ENCODE peak calls at places on chromosomes 5 and 9, in five cellular contexts. P is spleen, I is IMR-90, T is A549, E is HCT116. L is an unnamed sample.

GRCh38 chr5:147918899-147919298 is 12.6 kb upstream of the C5orf46 start:
- DNase-seq in T (no peak), P (no peak), I (no peak), E (no peak), L (no peak)

GRCh38 chr5:172841-173251 is 18.4 kb upstream of the LRRC14B start:
- DNase-seq in E (no peak), P (peak; percentile 45), T (no peak), I (no peak), L (no peak)

GRCh38 chr5:13478831-13479465 is 465.5 kb downstream of the DNAH5 start:
- DNase-seq in I (peak; percentile 46), P (no peak), E (no peak), T (peak; percentile 50), L (peak; percentile 56)

GRCh38 chr5:151660616-151661015 is 26.1 kb downstream of the SPARC start:
- DNase-seq in P (no peak), I (peak; percentile 84), T (no peak), E (no peak), L (no peak)

GRCh38 chr9:89496645-89497044 is 1.3 kb downstream of the SEMA4D start:
- DNase-seq in I (no peak), E (no peak), P (peak; percentile 87), T (no peak), L (no peak)

GRCh38 chr9:93071464-93071863 is 13.0 kb downstream of the SUSD3 start:
- DNase-seq in T (peak; percentile 57), I (peak; percentile 18), P (no peak), E (peak; percentile 48), L (peak; percentile 5)

GRCh38 chr9:94866770-94867169 is 140.3 kb downstream of the AOPEP start:
- DNase-seq in T (no peak), P (no peak), E (no peak), I (peak; percentile 33), L (no peak)

GRCh38 chr5:151682751-151683331 is 3.9 kb downstream of the SPARC start:
- DNase-seq in T (no peak), P (no peak), E (no peak), I (peak; percentile 43), L (peak; percentile 27)

GRCh38 chr9:96382175-96382574 is 1.3 kb downstream of the SLC35D2 start:
- DNase-seq in E (peak; percentile 35), T (no peak), P (no peak), I (peak; percentile 45), L (no peak)

GRCh38 chr5:73625314-73625904 is 587 bp upstream of the ARHGEF28 start:
- DNase-seq in I (peak; percentile 10), P (no peak), E (no peak), T (no peak), L (peak; percentile 70)

GRCh38 chr9:84846501-84847323 is 177.2 kb downstream of the NTRK2 start:
- DNase-seq in I (no peak), T (no peak), P (no peak), E (no peak), L (no peak)

GRCh38 chr9:133821606-133822438 is 83.7 kb upstream of the SARDH start:
- DNase-seq in E (no peak), T (no peak), I (peak; percentile 40), P (no peak), L (no peak)

GRCh38 chr9:129172816-129173215 is 5.2 kb downstream of the IER5L start:
- DNase-seq in I (no peak), E (no peak), T (no peak), P (no peak), L (no peak)

GRCh38 chr5:4042311-4042710 is 446.7 kb downstream of the IRX1 start:
- DNase-seq in P (no peak), T (no peak), E (no peak), I (no peak), L (no peak)

GRCh38 chr5:149853701-149854100 is 90.9 kb downstream of the PDE6A start:
- DNase-seq in E (no peak), P (peak; percentile 31), T (no peak), I (no peak), L (no peak)

GRCh38 chr5:38347040-38347763 is 88.8 kb downstream of the EGFLAM start:
- DNase-seq in E (no peak), T (peak; percentile 28), I (no peak), P (no peak), L (no peak)

GRCh38 chr9:89387970-89388867 is 69.9 kb downstream of the SECISBP2 start:
- DNase-seq in P (peak; percentile 91), T (peak; percentile 23), I (peak; percentile 82), E (no peak), L (no peak)

GRCh38 chr5:127833999-127834953 is 131.1 kb downstream of the CCDC192 start:
- DNase-seq in I (no peak), E (no peak), P (no peak), T (peak; percentile 40), L (no peak)

GRCh38 chr5:6504677-6505414 is 56.2 kb downstream of the UBE2QL1 start:
- DNase-seq in I (peak; percentile 15), T (peak; percentile 11), E (no peak), P (no peak), L (no peak)

GRCh38 chr5:36147681-36148080 is 4.0 kb downstream of the LMBRD2 start:
- DNase-seq in E (no peak), I (peak; percentile 7), T (no peak), P (no peak), L (peak; percentile 25)

GRCh38 chr5:151047814-151048425 is 27.5 kb downstream of the GPX3 start:
- DNase-seq in E (no peak), T (peak; percentile 28), I (no peak), P (no peak), L (no peak)

GRCh38 chr9:9919174-9919573 is 693.6 kb downstream of the PTPRD start:
- DNase-seq in T (no peak), E (no peak), P (no peak), I (no peak), L (no peak)

GRCh38 chr9:36136277-36136893 is at the start of gene GLIPR2:
- DNase-seq in P (peak; percentile 97), T (peak; percentile 49), E (peak; percentile 26), I (peak; percentile 65), L (peak; percentile 55)

GRCh38 chr5:81022688-81023084 is 62.5 kb downstream of the RASGRF2 start:
- DNase-seq in P (no peak), I (no peak), E (no peak), T (no peak), L (no peak)

GRCh38 chr9:128026255-128027165 is 40.6 kb downstream of the NAIF1 start:
- DNase-seq in E (no peak), P (peak; percentile 91), T (peak; percentile 42), I (no peak), L (peak; percentile 11)

GRCh38 chr5:175680020-175680419 is 22.1 kb downstream of the HRH2 start:
- DNase-seq in E (no peak), T (no peak), P (peak; percentile 47), I (no peak), L (no peak)

GRCh38 chr9:126276056-126276728 is 50.4 kb upstream of the MVB12B start:
- DNase-seq in E (no peak), I (no peak), P (no peak), T (no peak), L (no peak)

GRCh38 chr9:134182554-134183219 is 18.3 kb upstream of the RNU6ATAC start:
- DNase-seq in P (peak; percentile 21), T (peak; percentile 29), I (peak; percentile 26), E (peak; percentile 16), L (peak; percentile 28)

GRCh38 chr9:136945333-136946227 is 537 bp downstream of the C8G start:
- DNase-seq in I (no peak), T (no peak), P (peak; percentile 87), E (no peak), L (no peak)
- TF ChIP-seq POLR2A in I (no peak), T (no peak), P (no peak), E (no peak), L (no peak)

GRCh38 chr5:34656001-34656699 is at the start of gene RAI14:
- DNase-seq in E (peak; percentile 23), I (peak; percentile 85), T (peak; percentile 81), P (peak; percentile 88), L (peak; percentile 93)
- TF ChIP-seq POLR2A in E (no peak), I (peak; percentile 72), T (peak; percentile 50), P (peak; percentile 9), L (peak; percentile 87)

DNA sequence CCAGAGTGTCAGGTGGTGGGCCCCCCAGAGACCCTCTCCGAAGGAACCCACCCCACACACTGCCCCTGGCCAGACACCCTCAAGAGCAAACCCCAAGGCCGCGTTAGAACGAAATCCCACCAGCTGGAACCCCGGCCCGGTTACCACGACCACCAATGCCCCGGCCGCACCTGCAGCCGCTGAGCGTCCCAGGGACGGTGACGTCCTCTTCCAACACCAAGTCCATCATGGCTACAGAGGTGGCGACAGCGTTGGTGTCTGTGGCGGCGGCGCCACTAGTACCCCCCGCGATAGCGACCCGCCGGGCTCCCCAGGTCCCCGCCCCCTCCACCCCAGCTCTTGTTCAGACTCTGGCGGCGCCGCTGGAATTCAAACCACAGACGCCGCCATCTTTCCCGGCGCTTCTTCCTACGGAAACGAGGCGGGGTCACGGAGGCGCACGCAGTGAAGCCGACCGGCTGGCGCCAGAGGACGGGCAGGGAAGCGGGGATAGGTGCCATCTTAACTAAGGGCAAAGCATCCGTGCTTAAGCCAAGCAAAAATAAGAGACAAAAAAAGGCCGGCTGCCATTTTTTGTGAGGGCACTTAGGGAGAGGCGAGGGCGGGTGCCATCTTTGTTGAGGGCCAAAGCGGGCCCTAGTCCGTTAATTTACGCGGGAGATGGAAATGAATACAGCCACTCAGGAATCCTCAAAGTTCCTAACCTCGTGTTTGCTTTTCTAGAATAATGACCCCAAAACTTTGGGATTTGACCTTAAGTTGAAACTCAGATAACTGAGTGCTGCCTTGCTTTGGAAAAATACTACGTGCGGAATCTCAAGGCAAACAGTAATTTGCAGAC is at the start of gene CDK5RAP2:
- DNase-seq in T (peak; percentile 98), I (peak; percentile 98), P (peak; percentile 98), E (peak; percentile 96), L (peak; percentile 98)
- TF ChIP-seq POLR2A in T (no peak), I (peak; percentile 63), P (no peak), E (no peak), L (no peak)

GRCh38 chr5:43066799-43067741 is 27.0 kb upstream of the ANXA2R start:
- DNase-seq in P (peak; percentile 93), E (peak; percentile 85), I (peak; percentile 91), T (peak; percentile 93), L (peak; percentile 91)

GRCh38 chr5:43063731-43064171 is 23.6 kb upstream of the ANXA2R start:
- DNase-seq in I (no peak), P (peak; percentile 80), E (no peak), T (peak; percentile 76), L (peak; percentile 4)

GRCh38 chr5:43065384-43066230 is 25.5 kb upstream of the ANXA2R start:
- DNase-seq in T (peak; percentile 64), I (peak; percentile 50), E (no peak), P (peak; percentile 89), L (peak; percentile 66)

GRCh38 chr5:43068037-43068436 is 27.9 kb upstream of the ANXA2R start:
- DNase-seq in E (no peak), P (no peak), T (no peak), I (no peak), L (no peak)

GRCh38 chr5:43066231-43066798 is 26.2 kb upstream of the ANXA2R start:
- DNase-seq in I (peak; percentile 69), P (peak; percentile 96), T (peak; percentile 78), E (peak; percentile 42), L (peak; percentile 76)
- TF ChIP-seq POLR2A in I (peak; percentile 59), P (peak; percentile 38), T (peak; percentile 44), E (no peak), L (peak; percentile 8)

DNA sequence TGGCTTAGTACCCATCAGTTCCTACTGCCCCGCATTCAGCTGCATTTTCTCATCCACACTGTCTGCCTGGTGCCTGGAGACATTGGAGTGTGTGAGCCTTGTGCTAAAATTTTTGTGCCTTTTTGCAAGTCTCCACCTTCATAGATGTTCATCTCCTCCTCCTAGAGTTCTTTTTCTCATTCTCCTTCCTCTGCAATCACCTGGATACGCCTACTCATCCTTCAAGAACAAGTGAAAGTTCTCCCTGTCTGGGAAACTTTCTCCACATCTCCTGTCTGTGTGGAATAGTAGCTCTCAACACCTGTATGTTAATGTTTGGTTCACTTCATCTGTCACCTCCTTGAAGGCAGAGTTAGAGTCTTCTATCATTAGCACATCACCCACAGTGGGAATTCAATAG is 125.7 kb upstream of the FBXL17 start:
- DNase-seq in T (no peak), I (no peak), E (no peak), P (no peak), L (no peak)
- TF ChIP-seq POLR2A in T (no peak), I (no peak), E (no peak), P (no peak), L (no peak)

L was measured in endothelial cell of umbilical vein.